ENCODE peak calls at places on chromosomes 11 and 22, in ten cellular contexts. E is body of pancreas; Z is IMR-90; O is transverse colon; Y is psoas muscle; X is vagina; F is bronchial epithelial cell; D is heart left ventricle; V is colonic mucosa; I is CD8-positive, alpha-beta memory T cell. R is an unnamed sample.
A peak's percentile ranks its signal among the peaks of the same experiment; 100 is the strongest.

GRCh38 chr11:108913204-108913603 is 248.3 kb downstream of the DDX10 start:
- DNase-seq in I (no peak), Y (no peak), F (no peak), O (no peak), E (no peak), D (no peak), X (no peak), Z (no peak), V (no peak), R (no peak)

GRCh38 chr11:995752-996420 is 40.6 kb downstream of the MUC6 start:
- DNase-seq in V (no peak), Z (no peak), F (no peak), X (no peak), I (no peak), E (no peak), O (no peak), D (no peak), Y (no peak), R (no peak)

GRCh38 chr11:68127791-68128681 is 6.8 kb upstream of the CHKA start:
- DNase-seq in F (no peak), Z (peak; percentile 40), O (peak; percentile 50), E (peak; percentile 90), V (no peak), I (no peak), D (no peak), Y (peak; percentile 46), X (no peak), R (peak; percentile 61)

GRCh38 chr11:98965775-98966174 is 55.0 kb upstream of the CNTN5 start:
- DNase-seq in Z (no peak), D (no peak), X (no peak), F (no peak), O (no peak), V (no peak), E (no peak), Y (no peak), I (no peak), R (no peak)

GRCh38 chr11:121446752-121447156 is 5.4 kb upstream of the SORL1 start:
- DNase-seq in Z (peak; percentile 73), I (no peak), V (no peak), Y (no peak), F (no peak), O (no peak), X (no peak), E (no peak), D (no peak), R (no peak)

GRCh38 chr11:75230621-75231020 is 10.0 kb upstream of the TPBGL start:
- DNase-seq in E (no peak), D (no peak), X (no peak), Y (no peak), Z (no peak), F (no peak), I (no peak), V (no peak), O (no peak), R (no peak)

GRCh38 chr11:45095691-45096010 is 50.8 kb upstream of the PRDM11 start:
- DNase-seq in I (no peak), E (no peak), X (peak; percentile 56), Y (no peak), F (no peak), D (no peak), Z (no peak), O (no peak), V (peak; percentile 2), R (no peak)

GRCh38 chr11:79762271-79762935 is 321.6 kb upstream of the TENM4 start:
- DNase-seq in X (no peak), E (no peak), F (peak; percentile 55), V (no peak), O (no peak), D (no peak), Z (peak; percentile 3), Y (no peak), I (no peak), R (peak; percentile 31)

GRCh38 chr11:108620958-108621772 is 27.6 kb upstream of the EXPH5 start:
- DNase-seq in D (no peak), E (no peak), Z (peak; percentile 10), O (no peak), I (no peak), F (peak; percentile 78), Y (no peak), X (no peak), V (no peak), R (peak; percentile 38)

GRCh38 chr11:69385466-69385820 is 91.5 kb downstream of the MYEOV start:
- DNase-seq in F (no peak), E (no peak), V (no peak), D (no peak), X (no peak), O (no peak), Z (no peak), I (no peak), Y (no peak), R (no peak)

DNA sequence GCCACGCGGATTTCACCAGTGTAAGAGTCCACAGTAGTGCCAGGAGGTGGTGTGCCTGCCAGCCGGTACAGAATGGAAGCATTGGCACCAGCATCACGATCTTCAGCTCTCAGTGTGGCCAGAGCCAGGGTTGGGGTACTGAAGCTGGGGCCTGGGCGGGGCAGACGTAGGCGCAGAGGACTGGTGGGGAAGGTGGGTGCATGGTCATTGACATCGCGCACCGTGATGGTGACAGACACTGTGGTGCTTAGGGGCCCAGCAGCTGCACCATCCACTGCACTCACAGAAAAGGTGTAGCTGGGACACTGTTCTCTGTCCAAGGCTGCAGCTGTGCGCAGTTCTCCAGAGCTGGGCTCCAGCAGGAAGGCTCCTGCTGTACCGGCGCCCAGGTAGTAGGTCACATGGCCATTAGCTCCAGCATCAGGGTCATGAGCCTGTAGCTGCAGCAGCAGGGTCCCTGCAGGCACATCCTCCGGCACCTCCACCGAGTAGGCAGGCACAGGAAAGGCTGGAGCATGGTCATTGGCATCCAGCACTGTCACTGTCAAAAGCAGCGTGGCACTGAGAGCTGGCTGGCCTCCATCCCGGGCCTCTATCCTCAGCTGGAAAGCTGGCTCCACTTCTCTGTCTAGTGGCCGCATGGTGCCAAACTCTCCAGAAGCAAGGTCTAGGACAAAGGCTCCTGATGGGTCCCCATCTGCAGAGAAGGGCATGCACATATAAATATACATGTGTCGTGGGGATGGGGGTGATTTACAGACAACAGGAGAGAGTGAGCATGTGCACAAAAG is 7.9 kb upstream of the TPP1 start:
- DNase-seq in Z (no peak), O (no peak), V (no peak), X (no peak), E (no peak), D (no peak), F (no peak), Y (no peak), I (no peak), R (no peak)
- H3K36me3 ChIP-seq in Z (peaks cover 66% of the 10 kb centered on the region), O (no peaks in the 10 kb centered on the region), V (no peaks in the 10 kb centered on the region), X (peaks cover 36% of the 10 kb centered on the region), E (no peaks in the 10 kb centered on the region), D (peaks cover 15% of the 10 kb centered on the region), F (no peaks in the 10 kb centered on the region), Y (no peaks in the 10 kb centered on the region), I (no peaks in the 10 kb centered on the region), R (no peaks in the 10 kb centered on the region)

GRCh38 chr22:50255099-50255498 is 4.0 kb upstream of the HDAC10 start:
- DNase-seq in D (no peak), V (no peak), O (no peak), Y (no peak), X (no peak), Z (no peak), E (no peak), I (no peak), F (no peak), R (no peak)
- H3K36me3 ChIP-seq in D (no peaks in the 10 kb centered on the region), V (no peaks in the 10 kb centered on the region), O (no peaks in the 10 kb centered on the region), Y (no peaks in the 10 kb centered on the region), X (no peaks in the 10 kb centered on the region), Z (peaks cover 35% of the 10 kb centered on the region), E (no peaks in the 10 kb centered on the region), I (no peaks in the 10 kb centered on the region), F (peaks cover 6% of the 10 kb centered on the region), R (no peaks in the 10 kb centered on the region)

GRCh38 chr22:30351226-30351625 is 5.5 kb downstream of the SF3A1 start:
- DNase-seq in O (no peak), F (no peak), X (no peak), I (no peak), Y (no peak), Z (no peak), V (no peak), E (no peak), D (no peak), R (no peak)
- H3K36me3 ChIP-seq in O (peaks cover 43% of the 10 kb centered on the region), F (peaks cover 26% of the 10 kb centered on the region), X (peaks cover 45% of the 10 kb centered on the region), I (peaks cover 48% of the 10 kb centered on the region), Y (peaks cover 3% of the 10 kb centered on the region), Z (peaks cover 45% of the 10 kb centered on the region), V (peaks cover 17% of the 10 kb centered on the region), E (peaks cover 20% of the 10 kb centered on the region), D (peaks cover 19% of the 10 kb centered on the region), R (peaks cover 18% of the 10 kb centered on the region)

DNA sequence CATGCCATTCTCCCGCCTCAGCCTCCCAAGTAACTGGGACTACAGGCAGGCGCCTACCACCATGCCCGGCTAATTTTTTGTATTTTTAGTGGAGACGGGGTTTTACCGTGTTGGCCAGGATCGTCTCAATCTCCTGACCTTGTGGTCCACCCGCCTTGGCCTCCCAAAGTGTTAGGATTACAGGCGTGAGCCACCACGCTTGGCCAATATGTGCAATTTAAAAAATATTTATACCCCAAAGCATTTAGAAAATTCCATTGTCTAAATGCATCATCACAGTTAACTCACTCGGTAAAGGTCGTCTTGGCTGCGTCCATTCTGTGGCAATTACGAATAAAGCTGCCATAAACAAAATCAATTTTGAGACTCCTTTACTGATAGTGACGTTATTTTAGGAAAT is 36.2 kb downstream of the EP300 start:
- DNase-seq in F (no peak), Y (no peak), E (no peak), X (no peak), D (no peak), Z (no peak), V (no peak), O (no peak), I (no peak), R (no peak)
- H3K36me3 ChIP-seq in F (peaks cover 19% of the 10 kb centered on the region), Y (peaks cover 10% of the 10 kb centered on the region), E (peaks cover 46% of the 10 kb centered on the region), X (peaks cover 79% of the 10 kb centered on the region), D (peaks cover 37% of the 10 kb centered on the region), Z (peaks cover 61% of the 10 kb centered on the region), V (peaks cover 22% of the 10 kb centered on the region), O (peaks cover 64% of the 10 kb centered on the region), I (peaks cover 45% of the 10 kb centered on the region), R (peaks cover 25% of the 10 kb centered on the region)

DNA sequence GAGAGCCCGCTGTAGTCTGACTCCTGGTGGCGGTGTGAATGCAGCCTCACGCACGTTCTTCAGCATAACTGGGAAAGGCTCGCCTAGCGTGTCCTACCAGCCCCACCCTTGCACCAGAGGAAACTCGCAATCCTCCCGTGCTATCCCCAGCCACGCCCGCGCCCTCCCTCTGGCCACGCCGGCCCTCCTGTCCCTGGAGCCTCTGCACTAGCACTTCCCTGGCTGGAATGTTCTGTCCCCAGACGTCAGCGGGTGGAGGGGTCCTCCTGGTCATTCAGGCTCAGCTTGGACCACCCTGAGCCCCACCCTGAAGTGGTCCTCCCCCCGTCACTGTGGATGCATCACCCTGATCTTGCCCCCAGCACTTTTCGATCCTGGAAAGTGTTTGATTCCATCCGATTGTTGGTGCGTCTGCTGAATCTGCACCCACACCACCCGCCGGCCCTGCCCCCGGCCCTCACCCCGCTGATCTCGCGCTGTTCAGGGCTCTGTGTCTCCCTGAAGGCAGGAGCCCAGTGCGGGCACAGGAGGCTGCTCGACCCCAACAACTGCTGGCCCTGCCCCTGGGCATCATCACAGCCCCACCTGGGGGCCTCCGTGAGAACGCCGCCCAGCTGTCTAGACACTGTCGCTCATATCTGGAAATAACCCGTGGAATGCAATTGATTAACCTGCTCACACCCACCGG is 437.0 kb downstream of the TBC1D22A start:
- DNase-seq in Y (no peak), E (peak; percentile 9), F (no peak), I (no peak), V (no peak), D (peak; percentile 2), O (no peak), Z (no peak), X (peak; percentile 52), R (peak; percentile 25)
- H3K36me3 ChIP-seq in Y (no peaks in the 10 kb centered on the region), E (no peaks in the 10 kb centered on the region), F (no peaks in the 10 kb centered on the region), I (no peaks in the 10 kb centered on the region), V (no peaks in the 10 kb centered on the region), D (no peaks in the 10 kb centered on the region), O (no peaks in the 10 kb centered on the region), Z (no peaks in the 10 kb centered on the region), X (no peaks in the 10 kb centered on the region), R (no peaks in the 10 kb centered on the region)

R was measured in small intestine.